ENCODE peak calls at places on chromosomes 7 and 10, in five cellular contexts. N is MM.1S, L is hepatocyte, U is GM10248, T is fibroblast of mammary gland. M is an unnamed sample.

GRCh38 chr10:94997763-94998174 is 59.3 kb downstream of the CYP2C9 start:
- DNase-seq in N (no peak), L (no peak), U (no peak), T (no peak), M (no peak)

GRCh38 chr7:155856656-155857055 is 44.4 kb upstream of the SHH start:
- DNase-seq in N (no peak), L (no peak), U (no peak), T (no peak), M (no peak)

GRCh38 chr7:156665101-156665500 is 24.5 kb downstream of the RNF32 start:
- DNase-seq in N (no peak), L (no peak), U (no peak), T (no peak), M (peak)

GRCh38 chr7:22332481-22332880 is 24.5 kb downstream of the RAPGEF5 start:
- DNase-seq in N (no peak), L (no peak), U (no peak), T (no peak), M (no peak)

GRCh38 chr10:80599424-80599847 is 61.7 kb downstream of the SH2D4B start:
- DNase-seq in N (peak), L (peak), U (peak), T (peak), M (peak)

GRCh38 chr7:68573271-68574000 is 1024.8 kb upstream of the AUTS2 start:
- DNase-seq in N (peak), L (no peak), U (no peak), T (no peak), M (no peak)

GRCh38 chr7:39697481-39697880 is 74.1 kb downstream of the RALA start:
- DNase-seq in N (no peak), L (no peak), U (no peak), T (peak), M (no peak)

GRCh38 chr10:98252451-98252850 is 15.5 kb downstream of the LOXL4 start:
- DNase-seq in N (no peak), L (no peak), U (no peak), T (no peak), M (no peak)

GRCh38 chr10:49001402-49001801 is 61.8 kb upstream of the LRRC18 start:
- DNase-seq in N (no peak), L (peak), U (no peak), T (no peak), M (peak)

GRCh38 chr10:22250897-22251605 is 33.2 kb upstream of the EBLN1 start:
- DNase-seq in N (no peak), L (no peak), U (no peak), T (no peak), M (no peak)

M was measured in HepG2.